ENCODE peak calls at places on chromosomes 11 and 22, in six cellular contexts. U, J, C, S, Q and X are unnamed samples.

GRCh38 chr11:66489636-66490035 is 9.4 kb downstream of the DPP3 start:
- DNase-seq in U (no peak), J (no peak), C (no peak), S (no peak), Q (peak), X (no peak)

GRCh38 chr11:64800633-64801464 is 2.2 kb downstream of the MAP4K2 start:
- DNase-seq in U (no peak), J (no peak), C (no peak), S (peak), Q (no peak), X (no peak)

GRCh38 chr22:31046591-31047226 is 34.4 kb upstream of the SMTN start:
- DNase-seq in U (no peak), J (no peak), C (peak), S (no peak), Q (no peak), X (no peak)

GRCh38 chr11:2674681-2675131 is 25.1 kb downstream of the KCNQ1OT1 start:
- DNase-seq in U (no peak), J (peak), C (no peak), S (no peak), Q (no peak), X (no peak)

GRCh38 chr11:115214644-115215305 is 289.4 kb downstream of the CADM1 start:
- DNase-seq in U (no peak), J (no peak), C (no peak), S (no peak), Q (no peak), X (no peak)

GRCh38 chr11:73383249-73384126 is 7.3 kb downstream of the RELT start:
- DNase-seq in U (no peak), J (no peak), C (no peak), S (peak), Q (peak), X (no peak)

GRCh38 chr22:17057959-17058814 is 26.6 kb upstream of the IL17RA start:
- DNase-seq in U (peak), J (no peak), C (peak), S (peak), Q (peak), X (peak)

GRCh38 chr11:134643519-134644042 is 231.5 kb upstream of the B3GAT1 start:
- DNase-seq in U (no peak), J (no peak), C (no peak), S (no peak), Q (no peak), X (no peak)

GRCh38 chr22:36457688-36458450 is 23.6 kb downstream of the TXN2 start:
- DNase-seq in U (no peak), J (no peak), C (no peak), S (no peak), Q (no peak), X (no peak)